ENCODE peak calls at places on chromosomes 1 and 21, in four cellular contexts. V, P, T and G are unnamed samples.

GRCh38 chr1:168786476-168787330 is 57.7 kb upstream of the DPT start:
- DNase-seq in V (no peak), P (no peak), T (no peak), G (no peak)

GRCh38 chr1:58898739-58899580 is 115.1 kb upstream of the JUN start:
- DNase-seq in V (no peak), P (peak), T (peak), G (no peak)

GRCh38 chr1:5515501-5515900 is 476.7 kb downstream of the NPHP4 start:
- DNase-seq in T (no peak), P (no peak), V (no peak), G (no peak)

GRCh38 chr1:200738348-200738732 is 353 bp upstream of the CAMSAP2 start:
- DNase-seq in V (no peak), T (no peak), P (no peak), G (no peak)

GRCh38 chr21:31143021-31143420 is 104.7 kb upstream of the KRTAP19-8 start:
- DNase-seq in V (no peak), P (no peak), T (no peak), G (no peak)

GRCh38 chr1:15678578-15678977 is 5.5 kb upstream of the PLEKHM2 start:
- DNase-seq in P (no peak), T (no peak), V (peak), G (peak)

GRCh38 chr1:197402189-197402588 is 134.1 kb downstream of the CRB1 start:
- DNase-seq in T (no peak), V (no peak), P (no peak), G (no peak)

GRCh38 chr1:25503551-25504426 is 39.6 kb upstream of the LDLRAP1 start:
- DNase-seq in T (peak), P (peak), V (peak), G (peak)

GRCh38 chr1:83760211-83760978 is 238.5 kb downstream of the TTLL7 start:
- DNase-seq in V (no peak), P (no peak), T (no peak), G (peak)

GRCh38 chr1:188325211-188325610 is 1496.5 kb downstream of the PLA2G4A start:
- DNase-seq in V (no peak), T (no peak), P (no peak), G (no peak)

GRCh38 chr1:13935336-13935735 is 235.3 kb downstream of the PRDM2 start:
- DNase-seq in V (no peak), T (no peak), P (no peak), G (no peak)

GRCh38 chr1:54054438-54054749 is 986 bp downstream of the TCEANC2 start:
- DNase-seq in T (no peak), P (no peak), V (no peak), G (peak)

GRCh38 chr1:82901118-82901517 is 1097.8 kb downstream of the TTLL7 start:
- DNase-seq in V (no peak), P (no peak), T (no peak), G (no peak)

GRCh38 chr1:156795787-156796186 is 20.9 kb downstream of the SH2D2A start:
- DNase-seq in P (peak), T (no peak), V (no peak), G (no peak)

GRCh38 chr1:156794506-156795373 is 21.9 kb downstream of the SH2D2A start:
- DNase-seq in T (no peak), V (no peak), P (no peak), G (no peak)

GRCh38 chr1:156795374-156795733 is 21.3 kb downstream of the SH2D2A start:
- DNase-seq in V (no peak), T (no peak), P (no peak), G (no peak)

GRCh38 chr1:156797212-156797871 is 19.3 kb downstream of the SH2D2A start:
- DNase-seq in V (peak), P (peak), T (peak), G (peak)

DNA sequence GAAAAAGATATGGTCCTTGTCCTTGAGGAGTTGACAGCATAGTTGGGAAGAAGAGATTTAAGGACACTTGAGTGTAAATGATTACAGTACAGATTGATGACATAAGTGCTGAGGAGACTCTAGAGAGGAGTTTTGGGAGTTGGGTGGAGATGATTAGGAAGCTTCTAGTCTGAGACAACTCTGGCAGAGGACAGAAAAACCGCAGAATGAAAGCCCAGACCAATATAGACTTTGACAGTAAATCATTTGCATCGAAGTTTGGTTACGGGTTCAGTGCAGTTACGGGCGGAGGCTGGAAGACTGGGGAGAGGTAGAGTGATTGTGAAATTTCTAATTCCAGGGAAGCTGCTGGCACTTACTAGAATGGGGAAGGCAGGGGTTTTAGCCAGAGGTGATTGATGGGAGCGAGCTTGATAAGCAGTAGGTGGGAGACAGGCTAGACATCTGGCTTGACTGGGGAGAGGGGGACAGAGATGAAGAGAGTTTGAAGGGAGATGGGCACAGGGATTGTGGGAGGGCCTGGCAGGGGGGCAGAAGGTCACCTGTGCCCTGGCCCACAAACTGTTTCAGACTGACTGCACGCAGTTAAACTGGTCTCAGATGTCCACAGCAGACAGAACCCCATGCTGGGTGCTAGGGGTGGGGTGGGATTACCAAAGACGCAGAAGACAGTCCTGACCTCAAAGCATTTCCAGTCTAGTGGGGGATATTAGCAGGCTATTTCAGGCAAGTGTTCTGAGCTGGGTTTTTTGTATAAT is 20.1 kb downstream of the SH2D2A start:
- DNase-seq in T (no peak), V (no peak), P (no peak), G (no peak)
- H3K27ac ChIP-seq in T (peak), V (no peak), P (no peak), G (no peak)

DNA sequence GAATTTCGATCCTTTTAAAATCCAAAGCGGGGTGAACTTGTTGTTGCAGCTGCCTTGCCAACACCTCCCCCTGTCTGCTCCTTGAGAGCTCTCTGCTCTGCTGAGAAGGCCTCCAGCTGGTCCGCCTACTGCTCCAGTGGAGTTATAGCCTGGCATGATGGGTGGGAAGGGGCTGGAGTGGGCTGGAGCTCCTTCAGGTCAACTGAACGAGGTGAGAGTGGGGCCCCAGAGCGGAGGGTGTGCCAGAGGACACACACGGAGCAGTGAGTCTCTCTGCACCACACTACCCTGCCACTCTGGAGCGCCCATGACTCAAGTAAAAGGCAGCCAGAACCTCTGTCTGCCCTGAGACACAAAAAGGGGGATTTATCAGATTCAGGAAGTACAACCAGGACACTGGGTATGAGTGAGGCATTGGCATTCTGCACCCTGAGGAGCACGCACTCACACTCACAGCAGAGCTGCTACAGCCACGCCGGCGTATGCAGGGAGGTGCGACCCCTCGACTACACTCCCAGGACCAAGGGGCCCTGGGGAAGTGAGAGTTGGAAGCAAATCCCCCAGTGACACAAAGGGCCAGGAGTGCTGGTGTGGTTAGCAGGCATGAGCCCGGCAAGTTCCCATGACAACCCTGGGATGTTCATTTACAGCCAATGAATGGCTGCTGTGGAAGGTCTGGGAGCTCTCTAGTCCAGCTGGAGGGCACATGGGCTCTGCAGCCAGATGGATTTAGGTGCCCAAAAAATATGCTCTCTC is 28.0 kb upstream of the EVA1B start:
- DNase-seq in T (no peak), V (peak), P (no peak), G (peak)
- H3K27ac ChIP-seq in T (no peak), V (peak), P (no peak), G (peak)

GRCh38 chr1:180282401-180282800 is 52.3 kb downstream of the LHX4 start:
- DNase-seq in P (no peak), T (no peak), V (no peak), G (no peak)
- H3K27ac ChIP-seq in P (no peak), T (no peak), V (no peak), G (no peak)

DNA sequence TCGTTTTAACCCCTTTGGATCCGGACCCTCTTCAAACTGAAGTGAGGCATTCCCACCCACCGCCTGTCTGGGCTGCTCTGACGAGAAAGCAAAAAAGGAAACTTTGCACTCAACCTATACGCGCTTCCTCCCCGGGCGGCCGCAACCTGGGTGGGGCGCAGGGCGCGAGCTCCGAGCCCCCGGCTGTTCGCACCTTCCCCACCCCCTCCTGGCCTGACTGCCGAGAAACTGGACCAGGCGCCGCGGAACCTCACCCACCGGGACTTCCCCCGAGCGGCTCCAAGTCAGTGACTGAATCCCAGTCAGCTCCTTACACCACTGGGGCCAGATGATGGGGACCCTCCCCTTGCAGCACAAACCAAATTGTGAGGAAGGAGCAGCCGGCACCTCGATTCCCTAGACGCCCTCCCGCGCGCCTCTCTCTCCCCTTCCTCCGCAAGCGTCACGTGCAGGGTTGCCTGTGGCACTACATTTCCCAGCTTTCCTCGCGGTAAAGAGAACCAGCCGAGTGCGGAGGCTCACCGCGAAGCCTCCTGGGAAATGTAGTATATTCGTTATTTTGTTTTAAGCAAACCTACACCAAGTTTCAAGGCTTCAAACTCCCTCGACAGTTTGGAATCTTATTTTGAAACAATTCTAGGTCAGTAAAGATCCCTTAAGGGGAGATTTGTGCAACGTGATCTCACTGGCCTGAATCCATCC is at the start of gene RAB29:
- DNase-seq in V (peak), P (peak), T (peak), G (peak)
- H3K27ac ChIP-seq in V (peak), P (no peak), T (no peak), G (peak)